ENCODE peak calls at places on chromosomes 5 and 9, in ten cellular contexts. X is DND-41, J is IMR-90, W is astrocyte of the spinal cord, V is AG04449, Q is tibial nerve, R is kidney epithelial cell, D is A549, E is epithelial cell of esophagus, I is H9. P is an unnamed sample.

GRCh38 chr9:69056416-69056815 is 20.9 kb downstream of the FXN start:
- DNase-seq in V (no peak), E (no peak), I (no peak), Q (no peak), X (no peak), J (no peak), D (no peak), W (no peak), R (no peak), P (no peak)

GRCh38 chr5:82246960-82247574 is 31.1 kb downstream of the RPS23 start:
- DNase-seq in X (no peak), J (no peak), Q (no peak), R (no peak), I (no peak), E (no peak), W (no peak), V (no peak), D (no peak), P (no peak)

GRCh38 chr5:62695274-62695673 is 116.7 kb downstream of the LRRC70 start:
- DNase-seq in R (no peak), W (no peak), V (no peak), I (no peak), J (no peak), E (no peak), D (no peak), Q (no peak), X (no peak), P (no peak)

GRCh38 chr9:123129411-123129810 is 95.9 kb downstream of the GPR21 start:
- DNase-seq in W (no peak), X (no peak), V (no peak), J (no peak), I (no peak), E (no peak), Q (no peak), D (no peak), R (no peak), P (no peak)

GRCh38 chr5:179802207-179802883 is 4.3 kb downstream of the MGAT4B start:
- DNase-seq in X (no peak), J (no peak), I (no peak), Q (no peak), V (no peak), D (no peak), W (no peak), R (no peak), E (peak; percentile 66), P (no peak)

GRCh38 chr5:1175801-1176472 is 25.5 kb upstream of the SLC6A19 start:
- DNase-seq in X (no peak), V (no peak), R (no peak), D (no peak), W (no peak), E (no peak), J (no peak), I (no peak), Q (no peak), P (no peak)

GRCh38 chr9:123216387-123216786 is 52.0 kb downstream of the STRBP start:
- DNase-seq in E (peak; percentile 17), R (no peak), J (no peak), D (no peak), Q (no peak), X (no peak), W (no peak), V (no peak), I (no peak), P (no peak)

GRCh38 chr5:178483620-178484019 is 106.6 kb downstream of the COL23A1 start:
- DNase-seq in Q (peak; percentile 16), X (peak; percentile 92), V (no peak), R (no peak), E (no peak), I (no peak), J (no peak), W (no peak), D (no peak), P (no peak)

GRCh38 chr5:176446884-176447537 is 1.2 kb upstream of the FAF2 start:
- DNase-seq in R (no peak), E (peak; percentile 17), J (no peak), V (no peak), Q (peak; percentile 5), D (no peak), X (peak; percentile 18), I (peak; percentile 43), W (peak; percentile 8), P (no peak)

GRCh38 chr9:12972608-12973589 is 198.1 kb downstream of the LURAP1L start:
- DNase-seq in V (no peak), I (no peak), D (no peak), W (peak; percentile 52), E (no peak), Q (no peak), R (no peak), J (no peak), X (peak; percentile 74), P (no peak)

GRCh38 chr5:138389332-138389731 is 36.8 kb downstream of the KDM3B start:
- DNase-seq in V (no peak), Q (no peak), D (no peak), E (no peak), W (no peak), X (no peak), R (no peak), J (no peak), I (no peak), P (no peak)

GRCh38 chr5:138386290-138386689 is 33.8 kb downstream of the KDM3B start:
- DNase-seq in I (no peak), Q (no peak), R (no peak), J (no peak), X (no peak), D (no peak), V (no peak), E (no peak), W (no peak), P (no peak)

GRCh38 chr5:138391859-138392386 is 39.4 kb downstream of the KDM3B start:
- DNase-seq in I (no peak), W (no peak), V (no peak), J (no peak), D (no peak), R (no peak), X (no peak), E (peak; percentile 35), Q (no peak), P (no peak)
- TF ChIP-seq CTCF in I (no peak), W (no peak), V (no peak), J (no peak), D (no peak), R (no peak), X (no peak), E (no peak), Q (no peak), P (no peak)

GRCh38 chr5:177455661-177456590 is 9.3 kb downstream of the PRR7 start:
- DNase-seq in R (no peak), J (peak; percentile 82), V (no peak), Q (peak; percentile 95), W (peak; percentile 92), I (peak; percentile 95), X (peak; percentile 93), D (peak; percentile 94), E (peak; percentile 92), P (peak; percentile 71)
- TF ChIP-seq CTCF in R (peak; percentile 100), J (peak; percentile 97), V (peak; percentile 94), Q (peak; percentile 98), W (peak; percentile 96), I (peak; percentile 98), X (peak; percentile 95), D (peak; percentile 96), E (peak; percentile 90), P (peak; percentile 97)

DNA sequence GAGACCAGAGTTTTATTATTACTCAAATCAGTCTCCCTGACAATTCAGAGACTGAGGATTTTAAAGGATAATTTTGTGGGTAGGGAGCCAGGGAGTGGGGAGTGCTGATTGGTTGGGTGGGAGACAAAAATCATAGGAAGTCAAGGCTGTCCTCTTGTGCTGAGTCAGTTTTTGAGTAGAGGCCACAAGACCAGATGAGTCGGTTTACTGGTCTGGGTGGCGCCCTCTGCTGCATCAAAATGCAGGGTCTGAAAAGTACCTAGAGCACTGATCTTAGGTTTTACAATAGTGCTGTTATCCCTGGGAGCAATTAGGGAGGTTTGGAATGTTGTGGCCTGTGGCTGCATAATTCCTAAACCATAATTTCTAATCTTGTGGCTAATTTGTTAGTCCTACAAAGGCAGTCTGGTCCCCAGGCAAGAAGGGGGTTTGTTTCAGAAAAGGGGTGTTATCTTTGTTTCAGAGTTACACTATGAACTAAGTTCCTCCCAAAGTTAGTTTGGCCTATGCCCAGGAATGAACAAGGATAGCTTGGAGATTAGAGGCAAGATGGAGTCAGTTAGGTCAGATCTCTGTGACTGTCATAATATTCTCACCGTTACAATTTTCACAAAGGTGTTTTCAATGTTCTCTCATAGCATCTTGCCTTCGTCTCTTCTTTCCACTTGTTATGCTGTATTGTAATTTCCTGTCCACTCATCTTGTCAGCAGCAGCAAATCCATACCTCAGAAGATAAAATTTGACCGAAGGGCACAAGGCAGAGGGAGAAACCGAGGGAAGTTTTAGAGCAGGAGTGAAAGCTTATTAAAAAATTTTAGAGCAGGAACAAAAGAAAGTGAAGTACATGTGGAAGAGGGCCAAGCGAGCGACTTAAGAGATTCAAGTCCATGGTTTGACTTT is 59.2 kb upstream of the CLINT1 start:
- DNase-seq in J (peak; percentile 75), X (peak; percentile 81), D (peak; percentile 86), E (peak; percentile 82), R (no peak), I (peak; percentile 82), W (peak; percentile 68), Q (peak; percentile 63), V (peak; percentile 33), P (peak; percentile 80)
- TF ChIP-seq CTCF in J (peak; percentile 61), X (peak; percentile 85), D (peak; percentile 68), E (peak; percentile 66), R (peak; percentile 49), I (peak; percentile 78), W (peak; percentile 57), Q (peak; percentile 29), V (peak; percentile 59), P (peak; percentile 82)

DNA sequence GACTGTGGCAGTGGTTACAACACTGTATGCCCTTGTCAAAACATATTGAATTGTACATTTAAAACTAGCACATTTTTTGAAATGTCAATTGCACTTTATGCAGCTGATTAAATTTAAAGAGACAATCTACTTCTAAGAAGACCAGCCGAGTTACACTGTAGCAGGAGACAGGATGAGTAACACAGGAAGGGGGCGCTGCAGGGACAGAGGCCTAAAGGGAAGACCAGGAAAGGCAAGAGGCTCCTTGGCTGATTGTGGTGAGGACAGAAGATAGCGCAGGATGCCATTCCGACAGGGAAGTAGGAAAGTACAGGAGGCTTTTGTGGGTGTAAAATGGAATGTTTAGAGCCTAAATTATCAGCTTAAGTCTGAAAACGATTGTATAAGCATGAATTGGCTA is 28.2 kb upstream of the PPP2R2B start:
- DNase-seq in I (peak; percentile 87), E (peak; percentile 25), J (no peak), D (peak; percentile 31), Q (no peak), X (no peak), V (no peak), W (no peak), R (no peak), P (no peak)
- TF ChIP-seq CTCF in I (peak; percentile 82), E (no peak), J (no peak), D (no peak), Q (no peak), X (peak; percentile 27), V (no peak), W (no peak), R (no peak), P (no peak)

GRCh38 chr5:118009761-118010297 is 978.5 kb downstream of the DTWD2 start:
- DNase-seq in R (no peak), D (no peak), X (no peak), J (no peak), I (no peak), Q (no peak), E (no peak), W (no peak), V (no peak), P (no peak)
- TF ChIP-seq CTCF in R (no peak), D (no peak), X (no peak), J (no peak), I (no peak), Q (no peak), E (no peak), W (no peak), V (no peak), P (no peak)

P was measured in HFFc6.